ENCODE peak calls at places on chromosomes 13 and 19, in six cellular contexts. One of them, this sample, is unnamed.

GRCh38 chr13:81172603-81173002 is 831.7 kb upstream of the SPRY2 start:
- DNase-seq in H1: no peak
- DNase-seq in trophoblast cell: no peak
- DNase-seq in H9: no peak
- DNase-seq in IMR-90: no peak
- DNase-seq in mesenchymal stem cell: no peak
- DNase-seq in this sample: no peak

GRCh38 chr13:79837741-79838450 is 356.9 kb downstream of the NDFIP2 start:
- DNase-seq in IMR-90: peak
- DNase-seq in H9: no peak
- DNase-seq in mesenchymal stem cell: peak
- DNase-seq in H1: no peak
- DNase-seq in trophoblast cell: peak
- DNase-seq in this sample: no peak

GRCh38 chr19:10120538-10121198 is 969 bp upstream of the EIF3G start:
- DNase-seq in H9: no peak
- DNase-seq in H1: no peak
- DNase-seq in IMR-90: peak
- DNase-seq in mesenchymal stem cell: peak
- DNase-seq in trophoblast cell: peak
- DNase-seq in this sample: no peak

GRCh38 chr13:97768134-97768533 is 185.3 kb upstream of the IPO5 start:
- DNase-seq in IMR-90: no peak
- DNase-seq in trophoblast cell: no peak
- DNase-seq in mesenchymal stem cell: no peak
- DNase-seq in H1: no peak
- DNase-seq in H9: no peak
- DNase-seq in this sample: no peak

GRCh38 chr19:28504727-28505126 is 708.2 kb downstream of the UQCRFS1 start:
- DNase-seq in mesenchymal stem cell: no peak
- DNase-seq in H9: no peak
- DNase-seq in H1: no peak
- DNase-seq in IMR-90: no peak
- DNase-seq in trophoblast cell: no peak
- DNase-seq in this sample: no peak

GRCh38 chr13:73369095-73369494 is 310.3 kb downstream of the KLF5 start:
- DNase-seq in mesenchymal stem cell: no peak
- DNase-seq in H9: no peak
- DNase-seq in trophoblast cell: no peak
- DNase-seq in IMR-90: no peak
- DNase-seq in H1: no peak
- DNase-seq in this sample: no peak

GRCh38 chr19:591099-591958 is 1.6 kb downstream of the HCN2 start:
- DNase-seq in H1: no peak
- DNase-seq in H9: no peak
- DNase-seq in IMR-90: no peak
- DNase-seq in mesenchymal stem cell: no peak
- DNase-seq in trophoblast cell: no peak
- DNase-seq in this sample: peak

GRCh38 chr13:26529441-26529840 is 28.0 kb upstream of the WASF3 start:
- DNase-seq in IMR-90: peak
- DNase-seq in H1: peak
- DNase-seq in trophoblast cell: no peak
- DNase-seq in mesenchymal stem cell: peak
- DNase-seq in H9: peak
- DNase-seq in this sample: peak

GRCh38 chr13:44972956-44973581 is 16.2 kb downstream of the NUFIP1 start:
- DNase-seq in mesenchymal stem cell: peak
- DNase-seq in H9: no peak
- DNase-seq in H1: no peak
- DNase-seq in IMR-90: peak
- DNase-seq in trophoblast cell: no peak
- DNase-seq in this sample: no peak

GRCh38 chr13:71513414-71514063 is 353.5 kb downstream of the DACH1 start:
- DNase-seq in IMR-90: no peak
- DNase-seq in mesenchymal stem cell: no peak
- DNase-seq in H9: no peak
- DNase-seq in trophoblast cell: no peak
- DNase-seq in H1: no peak
- DNase-seq in this sample: no peak

GRCh38 chr19:33904681-33905080 is 108.0 kb downstream of the KCTD15 start:
- DNase-seq in H1: no peak
- DNase-seq in H9: peak
- DNase-seq in trophoblast cell: no peak
- DNase-seq in mesenchymal stem cell: no peak
- DNase-seq in IMR-90: no peak
- DNase-seq in this sample: peak

GRCh38 chr13:108005231-108005630 is 210.1 kb downstream of the LIG4 start:
- DNase-seq in H1: no peak
- DNase-seq in IMR-90: no peak
- DNase-seq in trophoblast cell: no peak
- DNase-seq in mesenchymal stem cell: no peak
- DNase-seq in H9: no peak
- DNase-seq in this sample: no peak

GRCh38 chr13:75881109-75881775 is 245.1 kb downstream of the LMO7 start:
- DNase-seq in mesenchymal stem cell: peak
- DNase-seq in trophoblast cell: no peak
- DNase-seq in H1: no peak
- DNase-seq in H9: no peak
- DNase-seq in IMR-90: peak
- DNase-seq in this sample: no peak

GRCh38 chr19:6273701-6274601 is 5.8 kb downstream of the MLLT1 start:
- DNase-seq in trophoblast cell: no peak
- DNase-seq in mesenchymal stem cell: peak
- DNase-seq in H1: no peak
- DNase-seq in IMR-90: peak
- DNase-seq in H9: no peak
- DNase-seq in this sample: no peak

GRCh38 chr13:111318396-111318795 is 2.0 kb upstream of the TEX29 start:
- DNase-seq in trophoblast cell: peak
- DNase-seq in H9: no peak
- DNase-seq in mesenchymal stem cell: no peak
- DNase-seq in H1: no peak
- DNase-seq in IMR-90: peak
- DNase-seq in this sample: no peak
- H3K14ac ChIP-seq in trophoblast cell: no peak
- H3K14ac ChIP-seq in H9: no peak
- H3K14ac ChIP-seq in mesenchymal stem cell: no peak
- H3K14ac ChIP-seq in H1: no peak
- H3K14ac ChIP-seq in IMR-90: no peak
- H3K14ac ChIP-seq in this sample: no peak

GRCh38 chr13:113485545-113485944 is 5.0 kb downstream of the DCUN1D2 start:
- DNase-seq in trophoblast cell: no peak
- DNase-seq in IMR-90: no peak
- DNase-seq in mesenchymal stem cell: no peak
- DNase-seq in H9: no peak
- DNase-seq in H1: no peak
- DNase-seq in this sample: no peak
- H3K4me2 ChIP-seq in trophoblast cell: no peak
- H3K4me2 ChIP-seq in IMR-90: no peak
- H3K4me2 ChIP-seq in mesenchymal stem cell: no peak
- H3K4me2 ChIP-seq in H9: no peak
- H3K4me2 ChIP-seq in H1: no peak
- H3K4me2 ChIP-seq in this sample: no peak

GRCh38 chr19:17246681-17247425 is 1.1 kb upstream of the NR2F6 start:
- DNase-seq in IMR-90: peak
- DNase-seq in H1: no peak
- DNase-seq in H9: no peak
- DNase-seq in trophoblast cell: peak
- DNase-seq in mesenchymal stem cell: peak
- DNase-seq in this sample: no peak

GRCh38 chr19:17243854-17244617 is 1.7 kb downstream of the NR2F6 start:
- DNase-seq in H9: peak
- DNase-seq in IMR-90: peak
- DNase-seq in trophoblast cell: peak
- DNase-seq in H1: no peak
- DNase-seq in mesenchymal stem cell: peak
- DNase-seq in this sample: no peak

GRCh38 chr19:17245535-17245984 is at the start of gene NR2F6:
- DNase-seq in H9: no peak
- DNase-seq in trophoblast cell: no peak
- DNase-seq in mesenchymal stem cell: no peak
- DNase-seq in H1: no peak
- DNase-seq in IMR-90: no peak
- DNase-seq in this sample: no peak

GRCh38 chr19:17243340-17243853 is 2.3 kb downstream of the NR2F6 start:
- DNase-seq in IMR-90: no peak
- DNase-seq in trophoblast cell: no peak
- DNase-seq in H9: no peak
- DNase-seq in mesenchymal stem cell: no peak
- DNase-seq in H1: no peak
- DNase-seq in this sample: no peak

GRCh38 chr19:17244618-17245534 is 843 bp downstream of the NR2F6 start:
- DNase-seq in IMR-90: no peak
- DNase-seq in H1: no peak
- DNase-seq in trophoblast cell: no peak
- DNase-seq in H9: no peak
- DNase-seq in mesenchymal stem cell: no peak
- DNase-seq in this sample: no peak
- H4K8ac ChIP-seq in IMR-90: peak
- H4K8ac ChIP-seq in H1: no peak
- H4K8ac ChIP-seq in trophoblast cell: peak
- H4K8ac ChIP-seq in H9: no peak
- H4K8ac ChIP-seq in mesenchymal stem cell: peak
- H4K8ac ChIP-seq in this sample: no peak

GRCh38 chr19:3466630-3467029 is 13.7 kb downstream of the SMIM24 start:
- DNase-seq in mesenchymal stem cell: no peak
- DNase-seq in H9: no peak
- DNase-seq in trophoblast cell: no peak
- DNase-seq in H1: no peak
- DNase-seq in IMR-90: no peak
- DNase-seq in this sample: no peak
- H3K14ac ChIP-seq in mesenchymal stem cell: no peak
- H3K14ac ChIP-seq in H9: no peak
- H3K14ac ChIP-seq in trophoblast cell: no peak
- H3K14ac ChIP-seq in H1: no peak
- H3K14ac ChIP-seq in IMR-90: no peak
- H3K14ac ChIP-seq in this sample: no peak

DNA sequence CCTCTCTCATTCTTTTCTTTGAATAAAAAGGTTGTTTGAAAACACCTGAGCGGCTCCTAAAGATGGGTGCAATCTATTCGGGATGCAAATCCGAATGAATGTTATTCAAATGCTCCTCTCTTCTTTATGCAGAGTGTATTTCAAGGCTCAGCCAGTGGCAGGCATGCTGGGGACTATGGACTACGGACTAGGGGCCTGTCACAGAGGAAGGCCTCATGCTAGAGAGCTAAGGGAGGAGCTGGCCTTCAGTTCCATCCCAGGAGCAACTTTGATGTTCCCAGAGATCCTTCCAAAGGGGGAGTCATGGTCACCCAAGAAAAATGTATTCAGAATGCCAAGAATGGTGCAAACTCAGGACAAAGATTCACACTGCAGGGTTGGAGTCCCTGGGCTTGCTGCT is 9.3 kb downstream of the ALOX5AP start:
- DNase-seq in mesenchymal stem cell: no peak
- DNase-seq in H1: no peak
- DNase-seq in trophoblast cell: no peak
- DNase-seq in H9: no peak
- DNase-seq in IMR-90: no peak
- DNase-seq in this sample: no peak
- H3K4me2 ChIP-seq in mesenchymal stem cell: no peak
- H3K4me2 ChIP-seq in H1: no peak
- H3K4me2 ChIP-seq in trophoblast cell: no peak
- H3K4me2 ChIP-seq in H9: no peak
- H3K4me2 ChIP-seq in IMR-90: no peak
- H3K4me2 ChIP-seq in this sample: no peak

DNA sequence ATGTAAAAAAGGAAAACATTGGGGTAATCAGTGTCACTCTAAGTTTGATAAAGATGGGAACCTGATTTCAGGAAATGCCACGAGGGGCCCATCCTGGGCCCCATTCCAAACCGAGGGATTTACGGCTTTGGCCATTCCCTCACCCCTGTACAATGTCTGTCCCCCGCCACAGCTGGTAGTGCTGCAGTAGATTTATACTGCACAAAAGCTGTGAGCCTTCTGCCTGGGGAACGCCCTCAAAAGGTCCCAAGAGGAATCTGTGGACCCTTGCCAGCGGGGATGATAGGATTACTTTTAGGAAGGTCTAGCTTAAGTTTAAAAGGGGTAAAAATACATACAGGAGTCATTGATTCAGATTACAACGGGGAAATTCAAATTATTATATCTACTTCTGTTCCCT is 173.3 kb upstream of the SGCG start:
- DNase-seq in H9: no peak
- DNase-seq in IMR-90: no peak
- DNase-seq in trophoblast cell: no peak
- DNase-seq in mesenchymal stem cell: no peak
- DNase-seq in H1: no peak
- DNase-seq in this sample: no peak
- H4K8ac ChIP-seq in H9: no peak
- H4K8ac ChIP-seq in IMR-90: no peak
- H4K8ac ChIP-seq in trophoblast cell: no peak
- H4K8ac ChIP-seq in mesenchymal stem cell: no peak
- H4K8ac ChIP-seq in H1: no peak
- H4K8ac ChIP-seq in this sample: no peak

This sample was measured in neuronal stem cell.